ENCODE peak calls at places on chromosomes 4 and X, in ten cellular contexts. One of them, this sample, is unnamed.

GRCh38 chr4:26297219-26297618 is 23.6 kb upstream of the RBPJ start:
- DNase-seq in SK-N-SH: no peak
- DNase-seq in neural progenitor cell: no peak
- DNase-seq in CD4-positive, alpha-beta T cell: no peak
- DNase-seq in cardiac muscle cell: no peak
- DNase-seq in GM23248: no peak
- DNase-seq in uterus: no peak
- DNase-seq in ovary: no peak
- DNase-seq in IMR-90: no peak
- DNase-seq in body of pancreas: no peak
- DNase-seq in this sample: no peak

GRCh38 chr4:137651128-137651527 is 118.8 kb upstream of the PCDH18 start:
- DNase-seq in uterus: no peak
- DNase-seq in cardiac muscle cell: no peak
- DNase-seq in SK-N-SH: no peak
- DNase-seq in CD4-positive, alpha-beta T cell: no peak
- DNase-seq in ovary: no peak
- DNase-seq in neural progenitor cell: no peak
- DNase-seq in IMR-90: peak; percentile 72
- DNase-seq in body of pancreas: no peak
- DNase-seq in GM23248: peak; percentile 50
- DNase-seq in this sample: no peak

GRCh38 chrX:103817502-103817901 is 14.6 kb downstream of the RAB9B start:
- DNase-seq in SK-N-SH: peak; percentile 30
- DNase-seq in uterus: no peak
- DNase-seq in body of pancreas: no peak
- DNase-seq in ovary: no peak
- DNase-seq in CD4-positive, alpha-beta T cell: no peak
- DNase-seq in IMR-90: peak; percentile 42
- DNase-seq in cardiac muscle cell: peak; percentile 74
- DNase-seq in neural progenitor cell: peak; percentile 69
- DNase-seq in GM23248: peak; percentile 24
- DNase-seq in this sample: no peak

GRCh38 chr4:126737899-126738526 is 894.7 kb upstream of the INTU start:
- DNase-seq in GM23248: no peak
- DNase-seq in SK-N-SH: no peak
- DNase-seq in cardiac muscle cell: no peak
- DNase-seq in body of pancreas: no peak
- DNase-seq in ovary: no peak
- DNase-seq in CD4-positive, alpha-beta T cell: no peak
- DNase-seq in IMR-90: no peak
- DNase-seq in uterus: no peak
- DNase-seq in neural progenitor cell: no peak
- DNase-seq in this sample: no peak

GRCh38 chr4:3065551-3065950 is 8.8 kb downstream of the HTT-AS start:
- DNase-seq in IMR-90: peak; percentile 66
- DNase-seq in body of pancreas: no peak
- DNase-seq in uterus: no peak
- DNase-seq in SK-N-SH: no peak
- DNase-seq in CD4-positive, alpha-beta T cell: no peak
- DNase-seq in cardiac muscle cell: no peak
- DNase-seq in ovary: no peak
- DNase-seq in neural progenitor cell: no peak
- DNase-seq in GM23248: no peak
- DNase-seq in this sample: no peak

GRCh38 chr4:140014284-140014683 is 139.7 kb downstream of the MAML3 start:
- DNase-seq in uterus: no peak
- DNase-seq in GM23248: no peak
- DNase-seq in IMR-90: peak; percentile 39
- DNase-seq in cardiac muscle cell: no peak
- DNase-seq in SK-N-SH: no peak
- DNase-seq in neural progenitor cell: no peak
- DNase-seq in ovary: no peak
- DNase-seq in body of pancreas: no peak
- DNase-seq in CD4-positive, alpha-beta T cell: no peak
- DNase-seq in this sample: no peak

GRCh38 chrX:51891245-51891644 is 2.2 kb upstream of the MAGED1 start:
- DNase-seq in SK-N-SH: no peak
- DNase-seq in ovary: no peak
- DNase-seq in GM23248: no peak
- DNase-seq in CD4-positive, alpha-beta T cell: no peak
- DNase-seq in body of pancreas: no peak
- DNase-seq in neural progenitor cell: no peak
- DNase-seq in uterus: no peak
- DNase-seq in cardiac muscle cell: no peak
- DNase-seq in IMR-90: no peak
- DNase-seq in this sample: no peak

GRCh38 chrX:110414679-110415439 is 56.2 kb downstream of the RTL9 start:
- DNase-seq in cardiac muscle cell: no peak
- DNase-seq in uterus: no peak
- DNase-seq in GM23248: peak; percentile 79
- DNase-seq in ovary: no peak
- DNase-seq in IMR-90: peak; percentile 77
- DNase-seq in body of pancreas: no peak
- DNase-seq in SK-N-SH: no peak
- DNase-seq in neural progenitor cell: no peak
- DNase-seq in CD4-positive, alpha-beta T cell: no peak
- DNase-seq in this sample: no peak

GRCh38 chrX:117743469-117744251 is 372.9 kb downstream of the KLHL13 start:
- DNase-seq in IMR-90: peak; percentile 1
- DNase-seq in CD4-positive, alpha-beta T cell: no peak
- DNase-seq in ovary: no peak
- DNase-seq in SK-N-SH: peak; percentile 22
- DNase-seq in body of pancreas: peak; percentile 49
- DNase-seq in uterus: no peak
- DNase-seq in neural progenitor cell: peak; percentile 40
- DNase-seq in cardiac muscle cell: peak; percentile 28
- DNase-seq in GM23248: peak; percentile 6
- DNase-seq in this sample: no peak

GRCh38 chr4:39029752-39030694 is 2.2 kb downstream of the TMEM156 start:
- DNase-seq in cardiac muscle cell: no peak
- DNase-seq in SK-N-SH: no peak
- DNase-seq in CD4-positive, alpha-beta T cell: no peak
- DNase-seq in uterus: no peak
- DNase-seq in body of pancreas: no peak
- DNase-seq in IMR-90: no peak
- DNase-seq in GM23248: no peak
- DNase-seq in neural progenitor cell: no peak
- DNase-seq in ovary: no peak
- DNase-seq in this sample: no peak

GRCh38 chrX:14030248-14030592 is 528 bp upstream of the GEMIN8 start:
- DNase-seq in neural progenitor cell: no peak
- DNase-seq in ovary: no peak
- DNase-seq in SK-N-SH: no peak
- DNase-seq in cardiac muscle cell: no peak
- DNase-seq in uterus: no peak
- DNase-seq in IMR-90: peak; percentile 64
- DNase-seq in CD4-positive, alpha-beta T cell: no peak
- DNase-seq in body of pancreas: no peak
- DNase-seq in GM23248: peak; percentile 78
- DNase-seq in this sample: no peak

GRCh38 chr4:18167831-18168230 is 146.3 kb upstream of the LCORL start:
- DNase-seq in CD4-positive, alpha-beta T cell: no peak
- DNase-seq in body of pancreas: no peak
- DNase-seq in SK-N-SH: no peak
- DNase-seq in IMR-90: no peak
- DNase-seq in GM23248: no peak
- DNase-seq in cardiac muscle cell: no peak
- DNase-seq in ovary: no peak
- DNase-seq in neural progenitor cell: no peak
- DNase-seq in uterus: no peak
- DNase-seq in this sample: no peak

GRCh38 chr4:140213736-140214135 is 59.8 kb upstream of the MAML3 start:
- DNase-seq in uterus: no peak
- DNase-seq in SK-N-SH: no peak
- DNase-seq in neural progenitor cell: no peak
- DNase-seq in body of pancreas: no peak
- DNase-seq in cardiac muscle cell: no peak
- DNase-seq in CD4-positive, alpha-beta T cell: no peak
- DNase-seq in IMR-90: peak; percentile 66
- DNase-seq in GM23248: peak; percentile 47
- DNase-seq in ovary: no peak
- DNase-seq in this sample: no peak

GRCh38 chr4:168917150-168917779 is 92.8 kb downstream of the CBR4 start:
- DNase-seq in neural progenitor cell: peak; percentile 35
- DNase-seq in CD4-positive, alpha-beta T cell: no peak
- DNase-seq in uterus: no peak
- DNase-seq in GM23248: peak; percentile 71
- DNase-seq in body of pancreas: no peak
- DNase-seq in SK-N-SH: peak; percentile 42
- DNase-seq in IMR-90: peak; percentile 54
- DNase-seq in cardiac muscle cell: peak; percentile 46
- DNase-seq in ovary: no peak
- DNase-seq in this sample: no peak

GRCh38 chr4:54063737-54064316 is 578 bp downstream of the CHIC2 start:
- DNase-seq in cardiac muscle cell: peak; percentile 34
- DNase-seq in IMR-90: no peak
- DNase-seq in GM23248: peak; percentile 49
- DNase-seq in neural progenitor cell: peak; percentile 39
- DNase-seq in SK-N-SH: peak; percentile 47
- DNase-seq in ovary: peak; percentile 70
- DNase-seq in uterus: peak; percentile 29
- DNase-seq in CD4-positive, alpha-beta T cell: no peak
- DNase-seq in body of pancreas: peak; percentile 40
- DNase-seq in this sample: peak; percentile 32

GRCh38 chrX:79146552-79147390 is 2.3 kb downstream of the GPR174 start:
- DNase-seq in SK-N-SH: no peak
- DNase-seq in body of pancreas: no peak
- DNase-seq in IMR-90: no peak
- DNase-seq in neural progenitor cell: no peak
- DNase-seq in CD4-positive, alpha-beta T cell: no peak
- DNase-seq in uterus: no peak
- DNase-seq in cardiac muscle cell: no peak
- DNase-seq in ovary: no peak
- DNase-seq in GM23248: no peak
- DNase-seq in this sample: no peak

GRCh38 chr4:30938956-30939528 is 218.9 kb downstream of the PCDH7 start:
- DNase-seq in SK-N-SH: no peak
- DNase-seq in neural progenitor cell: no peak
- DNase-seq in body of pancreas: no peak
- DNase-seq in cardiac muscle cell: no peak
- DNase-seq in GM23248: no peak
- DNase-seq in uterus: no peak
- DNase-seq in IMR-90: no peak
- DNase-seq in CD4-positive, alpha-beta T cell: no peak
- DNase-seq in ovary: no peak
- DNase-seq in this sample: no peak

GRCh38 chr4:8477095-8477635 is 36.6 kb downstream of the TRMT44 start:
- DNase-seq in IMR-90: no peak
- DNase-seq in uterus: no peak
- DNase-seq in cardiac muscle cell: no peak
- DNase-seq in ovary: no peak
- DNase-seq in neural progenitor cell: no peak
- DNase-seq in body of pancreas: no peak
- DNase-seq in SK-N-SH: peak; percentile 20
- DNase-seq in GM23248: no peak
- DNase-seq in CD4-positive, alpha-beta T cell: no peak
- DNase-seq in this sample: no peak

GRCh38 chr4:55318541-55319129 is 27.4 kb upstream of the SRD5A3 start:
- DNase-seq in GM23248: no peak
- DNase-seq in uterus: no peak
- DNase-seq in SK-N-SH: no peak
- DNase-seq in ovary: no peak
- DNase-seq in neural progenitor cell: no peak
- DNase-seq in cardiac muscle cell: no peak
- DNase-seq in body of pancreas: no peak
- DNase-seq in IMR-90: no peak
- DNase-seq in CD4-positive, alpha-beta T cell: no peak
- DNase-seq in this sample: no peak

GRCh38 chr4:96691496-96691895 is 851.6 kb downstream of the PDHA2 start:
- DNase-seq in CD4-positive, alpha-beta T cell: no peak
- DNase-seq in uterus: no peak
- DNase-seq in body of pancreas: no peak
- DNase-seq in IMR-90: no peak
- DNase-seq in cardiac muscle cell: no peak
- DNase-seq in SK-N-SH: no peak
- DNase-seq in GM23248: no peak
- DNase-seq in ovary: no peak
- DNase-seq in neural progenitor cell: no peak
- DNase-seq in this sample: no peak
- H3K9me3 ChIP-seq in CD4-positive, alpha-beta T cell: no peaks in the 10 kb centered on the region
- H3K9me3 ChIP-seq in uterus: no peaks in the 10 kb centered on the region
- H3K9me3 ChIP-seq in body of pancreas: no peaks in the 10 kb centered on the region
- H3K9me3 ChIP-seq in IMR-90: peaks cover 7% of the 10 kb centered on the region
- H3K9me3 ChIP-seq in cardiac muscle cell: no peaks in the 10 kb centered on the region
- H3K9me3 ChIP-seq in SK-N-SH: no peaks in the 10 kb centered on the region
- H3K9me3 ChIP-seq in GM23248: no peaks in the 10 kb centered on the region
- H3K9me3 ChIP-seq in ovary: no peaks in the 10 kb centered on the region
- H3K9me3 ChIP-seq in neural progenitor cell: no peaks in the 10 kb centered on the region
- H3K9me3 ChIP-seq in this sample: no peaks in the 10 kb centered on the region

GRCh38 chr4:37014584-37014983 is 230.0 kb upstream of the NWD2 start:
- DNase-seq in SK-N-SH: no peak
- DNase-seq in GM23248: no peak
- DNase-seq in ovary: no peak
- DNase-seq in CD4-positive, alpha-beta T cell: no peak
- DNase-seq in uterus: no peak
- DNase-seq in body of pancreas: no peak
- DNase-seq in neural progenitor cell: no peak
- DNase-seq in IMR-90: no peak
- DNase-seq in cardiac muscle cell: no peak
- DNase-seq in this sample: no peak
- H3K9me3 ChIP-seq in SK-N-SH: peaks cover 5% of the 10 kb centered on the region
- H3K9me3 ChIP-seq in GM23248: no peaks in the 10 kb centered on the region
- H3K9me3 ChIP-seq in ovary: no peaks in the 10 kb centered on the region
- H3K9me3 ChIP-seq in CD4-positive, alpha-beta T cell: no peaks in the 10 kb centered on the region
- H3K9me3 ChIP-seq in uterus: no peaks in the 10 kb centered on the region
- H3K9me3 ChIP-seq in body of pancreas: no peaks in the 10 kb centered on the region
- H3K9me3 ChIP-seq in neural progenitor cell: no peaks in the 10 kb centered on the region
- H3K9me3 ChIP-seq in IMR-90: peaks cover 4% of the 10 kb centered on the region
- H3K9me3 ChIP-seq in cardiac muscle cell: no peaks in the 10 kb centered on the region
- H3K9me3 ChIP-seq in this sample: no peaks in the 10 kb centered on the region

GRCh38 chrX:44943007-44943406 is 70.0 kb downstream of the KDM6A start:
- DNase-seq in CD4-positive, alpha-beta T cell: no peak
- DNase-seq in ovary: no peak
- DNase-seq in GM23248: no peak
- DNase-seq in uterus: no peak
- DNase-seq in cardiac muscle cell: no peak
- DNase-seq in SK-N-SH: no peak
- DNase-seq in IMR-90: no peak
- DNase-seq in neural progenitor cell: no peak
- DNase-seq in body of pancreas: no peak
- DNase-seq in this sample: no peak
- H3K9me3 ChIP-seq in CD4-positive, alpha-beta T cell: no peaks in the 10 kb centered on the region
- H3K9me3 ChIP-seq in ovary: no peaks in the 10 kb centered on the region
- H3K9me3 ChIP-seq in GM23248: no peaks in the 10 kb centered on the region
- H3K9me3 ChIP-seq in uterus: no peaks in the 10 kb centered on the region
- H3K9me3 ChIP-seq in cardiac muscle cell: no peaks in the 10 kb centered on the region
- H3K9me3 ChIP-seq in SK-N-SH: peaks cover 16% of the 10 kb centered on the region
- H3K9me3 ChIP-seq in IMR-90: peaks cover 4% of the 10 kb centered on the region
- H3K9me3 ChIP-seq in neural progenitor cell: no peaks in the 10 kb centered on the region
- H3K9me3 ChIP-seq in body of pancreas: no peaks in the 10 kb centered on the region
- H3K9me3 ChIP-seq in this sample: no peaks in the 10 kb centered on the region

DNA sequence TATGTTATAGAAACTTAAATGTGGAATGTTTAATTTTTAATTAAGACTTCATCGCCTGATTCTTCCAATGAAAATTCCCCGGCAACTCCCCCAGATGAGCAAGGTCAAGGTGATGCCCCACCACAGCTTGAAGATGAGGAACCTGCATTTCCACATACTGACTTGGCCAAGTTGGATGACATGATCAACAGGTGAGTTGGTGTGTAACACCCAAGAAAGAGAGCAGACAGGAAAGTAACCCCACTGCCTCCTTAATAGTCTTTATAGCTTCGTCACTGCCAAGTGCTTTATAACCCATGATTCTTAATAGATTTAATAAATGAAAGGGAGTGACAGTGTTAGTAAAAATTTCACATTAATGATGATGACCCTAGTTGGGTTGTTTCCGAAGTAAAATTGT is 43.7 kb downstream of the USP9X start:
- DNase-seq in IMR-90: no peak
- DNase-seq in CD4-positive, alpha-beta T cell: no peak
- DNase-seq in body of pancreas: no peak
- DNase-seq in ovary: no peak
- DNase-seq in neural progenitor cell: no peak
- DNase-seq in cardiac muscle cell: no peak
- DNase-seq in SK-N-SH: no peak
- DNase-seq in uterus: no peak
- DNase-seq in GM23248: no peak
- DNase-seq in this sample: no peak
- H3K9me3 ChIP-seq in IMR-90: no peaks in the 10 kb centered on the region
- H3K9me3 ChIP-seq in CD4-positive, alpha-beta T cell: no peaks in the 10 kb centered on the region
- H3K9me3 ChIP-seq in body of pancreas: no peaks in the 10 kb centered on the region
- H3K9me3 ChIP-seq in ovary: no peaks in the 10 kb centered on the region
- H3K9me3 ChIP-seq in neural progenitor cell: no peaks in the 10 kb centered on the region
- H3K9me3 ChIP-seq in cardiac muscle cell: no peaks in the 10 kb centered on the region
- H3K9me3 ChIP-seq in SK-N-SH: no peaks in the 10 kb centered on the region
- H3K9me3 ChIP-seq in uterus: no peaks in the 10 kb centered on the region
- H3K9me3 ChIP-seq in GM23248: no peaks in the 10 kb centered on the region
- H3K9me3 ChIP-seq in this sample: no peaks in the 10 kb centered on the region

This sample was measured in T-helper 17 cell.